ENCODE peak calls at places on chromosome 19, in seven cellular contexts. M, Q, D, T, J, B and G are unnamed samples.

GRCh38 chr19:38433268-38433733 is at the start of gene RYR1:
- DNase-seq in M (peak), Q (peak), D (peak), T (no peak), J (no peak), B (peak), G (peak)

GRCh38 chr19:16447015-16447384 is 24.8 kb downstream of the EPS15L1 start:
- DNase-seq in M (peak), Q (no peak), D (peak), T (no peak), J (no peak), B (no peak), G (peak)

GRCh38 chr19:50214699-50215543 is 11.5 kb downstream of the MYH14 start:
- DNase-seq in M (no peak), Q (no peak), D (peak), T (no peak), J (no peak), B (peak), G (peak)

GRCh38 chr19:38729653-38730469 is 14.4 kb downstream of the CAPN12 start:
- DNase-seq in M (peak), Q (no peak), D (peak), T (peak), J (peak), B (peak), G (peak)

GRCh38 chr19:49997709-49998108 is 27.5 kb downstream of the VRK3 start:
- DNase-seq in M (peak), Q (no peak), D (peak), T (no peak), J (peak), B (peak), G (no peak)

GRCh38 chr19:55940306-55940705 is 7.3 kb upstream of the NLRP8 start:
- DNase-seq in M (no peak), Q (no peak), D (no peak), T (no peak), J (no peak), B (no peak), G (no peak)

GRCh38 chr19:32456406-32456805 is 50.8 kb downstream of the DPY19L3 start:
- DNase-seq in M (no peak), Q (no peak), D (no peak), T (no peak), J (no peak), B (no peak), G (no peak)

GRCh38 chr19:55106591-55106990 is 10.8 kb downstream of the PPP1R12C start:
- DNase-seq in M (no peak), Q (no peak), D (no peak), T (no peak), J (no peak), B (no peak), G (no peak)

GRCh38 chr19:31553112-31553843 is 204.0 kb upstream of the TSHZ3 start:
- DNase-seq in M (no peak), Q (no peak), D (peak), T (no peak), J (no peak), B (no peak), G (no peak)